ENCODE peak calls at places on chromosomes 11 and 22, in eight cellular contexts. One of them, this sample, is unnamed.
A peak's percentile ranks its signal among the peaks of the same experiment; 100 is the strongest.

GRCh38 chr11:47943721-47944554 is 36.4 kb upstream of the PTPRJ start:
- DNase-seq in uterus: no peak
- DNase-seq in A549: peak; percentile 88
- DNase-seq in cardiac muscle cell: no peak
- DNase-seq in WERI-Rb-1: no peak
- DNase-seq in IMR-90: no peak
- DNase-seq in GM23338: peak; percentile 86
- DNase-seq in ovary: no peak
- DNase-seq in this sample: no peak

GRCh38 chr11:57426754-57427691 is at the start of gene SLC43A3:
- DNase-seq in cardiac muscle cell: peak; percentile 96
- DNase-seq in WERI-Rb-1: no peak
- DNase-seq in uterus: peak; percentile 74
- DNase-seq in ovary: peak; percentile 83
- DNase-seq in IMR-90: peak; percentile 82
- DNase-seq in GM23338: peak; percentile 88
- DNase-seq in A549: no peak
- DNase-seq in this sample: peak; percentile 53

GRCh38 chr11:118511576-118511975 is 15.7 kb upstream of the TTC36 start:
- DNase-seq in uterus: no peak
- DNase-seq in A549: no peak
- DNase-seq in IMR-90: no peak
- DNase-seq in ovary: no peak
- DNase-seq in GM23338: peak; percentile 14
- DNase-seq in WERI-Rb-1: no peak
- DNase-seq in cardiac muscle cell: no peak
- DNase-seq in this sample: no peak

GRCh38 chr11:33237039-33237597 is 20.1 kb upstream of the HIPK3 start:
- DNase-seq in GM23338: no peak
- DNase-seq in uterus: no peak
- DNase-seq in WERI-Rb-1: no peak
- DNase-seq in A549: no peak
- DNase-seq in cardiac muscle cell: no peak
- DNase-seq in ovary: no peak
- DNase-seq in IMR-90: no peak
- DNase-seq in this sample: no peak

GRCh38 chr11:58525037-58525614 is 17.2 kb upstream of the OR5B21 start:
- DNase-seq in GM23338: no peak
- DNase-seq in IMR-90: no peak
- DNase-seq in A549: no peak
- DNase-seq in cardiac muscle cell: peak; percentile 31
- DNase-seq in uterus: no peak
- DNase-seq in WERI-Rb-1: no peak
- DNase-seq in ovary: no peak
- DNase-seq in this sample: peak; percentile 58

GRCh38 chr11:121634273-121634672 is 181.5 kb upstream of the SORL1-AS1 start:
- DNase-seq in cardiac muscle cell: no peak
- DNase-seq in GM23338: no peak
- DNase-seq in IMR-90: no peak
- DNase-seq in ovary: no peak
- DNase-seq in A549: no peak
- DNase-seq in uterus: no peak
- DNase-seq in WERI-Rb-1: no peak
- DNase-seq in this sample: no peak

GRCh38 chr22:46586123-46586519 is 34.1 kb upstream of the GRAMD4 start:
- DNase-seq in WERI-Rb-1: no peak
- DNase-seq in cardiac muscle cell: no peak
- DNase-seq in GM23338: peak; percentile 52
- DNase-seq in ovary: no peak
- DNase-seq in uterus: no peak
- DNase-seq in A549: no peak
- DNase-seq in IMR-90: no peak
- DNase-seq in this sample: no peak

GRCh38 chr22:49269371-49269770 is 558.3 kb downstream of the BRD1 start:
- DNase-seq in GM23338: peak; percentile 12
- DNase-seq in cardiac muscle cell: no peak
- DNase-seq in uterus: no peak
- DNase-seq in IMR-90: no peak
- DNase-seq in WERI-Rb-1: no peak
- DNase-seq in A549: no peak
- DNase-seq in ovary: no peak
- DNase-seq in this sample: no peak

GRCh38 chr11:112780351-112781043 is 180.7 kb upstream of the NCAM1 start:
- DNase-seq in cardiac muscle cell: peak; percentile 82
- DNase-seq in IMR-90: peak; percentile 5
- DNase-seq in WERI-Rb-1: no peak
- DNase-seq in GM23338: no peak
- DNase-seq in ovary: no peak
- DNase-seq in A549: no peak
- DNase-seq in uterus: peak; percentile 40
- DNase-seq in this sample: no peak

GRCh38 chr22:23715811-23716355 is 25.1 kb downstream of the RGL4 start:
- DNase-seq in WERI-Rb-1: no peak
- DNase-seq in cardiac muscle cell: peak; percentile 23
- DNase-seq in ovary: peak; percentile 42
- DNase-seq in uterus: no peak
- DNase-seq in IMR-90: no peak
- DNase-seq in GM23338: no peak
- DNase-seq in A549: no peak
- DNase-seq in this sample: no peak

GRCh38 chr11:45187375-45187774 is 40.9 kb downstream of the PRDM11 start:
- DNase-seq in GM23338: no peak
- DNase-seq in cardiac muscle cell: no peak
- DNase-seq in IMR-90: no peak
- DNase-seq in uterus: no peak
- DNase-seq in WERI-Rb-1: no peak
- DNase-seq in A549: no peak
- DNase-seq in ovary: no peak
- DNase-seq in this sample: no peak

DNA sequence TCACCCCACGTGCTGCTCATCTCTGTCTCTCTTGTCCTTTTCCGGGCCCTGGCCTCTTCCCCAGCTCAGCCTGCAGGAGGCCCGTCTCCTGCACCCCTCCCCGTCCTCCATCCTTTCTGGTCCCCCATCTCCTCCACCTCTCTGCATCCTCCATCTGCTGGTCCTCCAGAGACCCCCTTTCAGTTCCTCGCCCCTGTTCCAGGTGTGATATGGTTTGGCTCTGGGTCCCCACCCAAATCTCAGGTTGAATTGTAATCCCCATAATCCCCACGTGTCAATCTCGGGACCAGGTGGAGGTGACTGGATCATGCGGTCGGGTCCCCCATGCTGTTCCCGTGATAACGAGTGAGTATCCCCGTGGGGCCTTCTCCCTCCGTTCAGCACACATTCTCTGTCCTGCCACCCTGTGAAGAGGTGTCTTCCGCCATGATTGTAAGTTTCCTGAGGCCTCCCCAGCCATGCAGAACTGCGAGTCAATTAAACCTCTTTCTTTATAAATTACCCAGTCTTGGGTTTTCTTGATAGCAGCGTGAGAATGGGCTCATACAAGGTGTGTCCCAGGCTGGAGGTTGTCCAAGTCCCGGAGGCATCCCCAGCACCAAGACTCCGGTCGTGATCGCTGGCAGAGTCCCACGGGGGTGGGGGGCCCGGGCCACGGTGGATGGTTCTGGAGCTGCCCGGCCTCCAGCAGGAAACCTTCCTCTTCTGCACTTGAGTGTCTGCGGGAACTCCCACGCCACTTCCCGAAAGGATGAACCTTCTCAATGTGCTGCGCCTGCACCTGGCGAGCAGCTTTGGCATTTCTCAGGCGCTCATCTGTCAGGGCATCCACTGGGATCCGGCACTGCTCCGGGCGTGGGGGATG is 29.0 kb upstream of the TOLLIP start:
- DNase-seq in ovary: peak; percentile 46
- DNase-seq in uterus: peak; percentile 31
- DNase-seq in WERI-Rb-1: no peak
- DNase-seq in A549: no peak
- DNase-seq in GM23338: peak; percentile 19
- DNase-seq in cardiac muscle cell: no peak
- DNase-seq in IMR-90: no peak
- DNase-seq in this sample: no peak
- H3K27ac ChIP-seq in ovary: no peak overlapping the region
- H3K27ac ChIP-seq in uterus: no peak overlapping the region
- H3K27ac ChIP-seq in WERI-Rb-1: no peak overlapping the region
- H3K27ac ChIP-seq in A549: no peak overlapping the region
- H3K27ac ChIP-seq in GM23338: no peak overlapping the region
- H3K27ac ChIP-seq in cardiac muscle cell: no peak overlapping the region
- H3K27ac ChIP-seq in IMR-90: no peak overlapping the region
- H3K27ac ChIP-seq in this sample: no peak overlapping the region

DNA sequence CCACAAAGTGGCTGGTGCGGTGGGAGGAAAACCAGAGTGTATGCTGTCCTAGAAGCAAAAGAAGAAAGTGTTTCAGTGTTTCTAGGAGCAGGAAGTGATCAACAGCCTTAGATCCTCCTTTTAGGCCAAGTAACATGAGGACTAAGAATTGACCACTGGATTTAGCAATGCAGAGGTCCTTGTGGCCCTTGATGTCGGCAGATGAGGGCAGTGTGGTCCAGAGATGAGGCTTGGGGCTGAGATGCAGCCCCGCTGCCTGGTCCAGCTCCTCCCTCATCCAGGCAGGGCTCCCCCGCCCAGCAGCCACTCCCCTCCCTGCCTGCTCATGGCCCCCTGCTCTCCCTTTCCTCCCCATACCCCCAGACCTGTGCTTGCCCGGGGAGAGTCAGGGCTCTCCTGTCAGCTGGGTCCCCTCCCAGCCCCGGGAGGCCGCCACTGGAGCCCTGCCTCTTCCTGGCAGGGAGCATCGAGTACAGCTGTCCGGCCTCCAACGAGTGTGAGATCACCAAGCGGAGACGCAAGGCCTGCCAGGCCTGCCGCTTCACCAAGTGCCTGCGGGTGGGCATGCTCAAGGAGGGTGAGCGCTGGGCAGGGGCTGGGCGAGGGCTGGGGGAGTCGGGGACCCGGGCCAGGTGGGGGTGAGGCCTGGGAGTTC is 3.7 kb downstream of the TRMT112 start:
- DNase-seq in A549: no peak
- DNase-seq in IMR-90: no peak
- DNase-seq in WERI-Rb-1: no peak
- DNase-seq in GM23338: no peak
- DNase-seq in uterus: no peak
- DNase-seq in cardiac muscle cell: peak; percentile 42
- DNase-seq in ovary: peak; percentile 75
- DNase-seq in this sample: no peak
- H3K27ac ChIP-seq in A549: peak overlapping the region; percentile 38
- H3K27ac ChIP-seq in IMR-90: no peak overlapping the region
- H3K27ac ChIP-seq in WERI-Rb-1: no peak overlapping the region
- H3K27ac ChIP-seq in GM23338: no peak overlapping the region
- H3K27ac ChIP-seq in uterus: peak overlapping the region; percentile 47
- H3K27ac ChIP-seq in cardiac muscle cell: no peak overlapping the region
- H3K27ac ChIP-seq in ovary: peak overlapping the region; percentile 74
- H3K27ac ChIP-seq in this sample: no peak overlapping the region

GRCh38 chr11:12848413-12848812 is 160.7 kb upstream of the RASSF10 start:
- DNase-seq in A549: no peak
- DNase-seq in GM23338: no peak
- DNase-seq in IMR-90: no peak
- DNase-seq in WERI-Rb-1: no peak
- DNase-seq in uterus: no peak
- DNase-seq in ovary: no peak
- DNase-seq in cardiac muscle cell: no peak
- DNase-seq in this sample: no peak

GRCh38 chr11:12841946-12842630 is 167.0 kb upstream of the RASSF10 start:
- DNase-seq in A549: peak; percentile 61
- DNase-seq in ovary: peak; percentile 61
- DNase-seq in GM23338: peak; percentile 67
- DNase-seq in uterus: peak; percentile 58
- DNase-seq in cardiac muscle cell: peak; percentile 78
- DNase-seq in WERI-Rb-1: peak; percentile 56
- DNase-seq in IMR-90: peak; percentile 84
- DNase-seq in this sample: no peak

GRCh38 chr11:12842933-12843636 is 166.0 kb upstream of the RASSF10 start:
- DNase-seq in GM23338: no peak
- DNase-seq in IMR-90: no peak
- DNase-seq in ovary: no peak
- DNase-seq in cardiac muscle cell: peak; percentile 79
- DNase-seq in WERI-Rb-1: peak; percentile 66
- DNase-seq in A549: peak; percentile 65
- DNase-seq in uterus: peak; percentile 69
- DNase-seq in this sample: no peak

GRCh38 chr11:12845739-12846358 is 163.3 kb upstream of the RASSF10 start:
- DNase-seq in ovary: no peak
- DNase-seq in cardiac muscle cell: no peak
- DNase-seq in uterus: no peak
- DNase-seq in GM23338: peak; percentile 59
- DNase-seq in IMR-90: peak; percentile 78
- DNase-seq in A549: peak; percentile 29
- DNase-seq in WERI-Rb-1: peak; percentile 74
- DNase-seq in this sample: no peak

DNA sequence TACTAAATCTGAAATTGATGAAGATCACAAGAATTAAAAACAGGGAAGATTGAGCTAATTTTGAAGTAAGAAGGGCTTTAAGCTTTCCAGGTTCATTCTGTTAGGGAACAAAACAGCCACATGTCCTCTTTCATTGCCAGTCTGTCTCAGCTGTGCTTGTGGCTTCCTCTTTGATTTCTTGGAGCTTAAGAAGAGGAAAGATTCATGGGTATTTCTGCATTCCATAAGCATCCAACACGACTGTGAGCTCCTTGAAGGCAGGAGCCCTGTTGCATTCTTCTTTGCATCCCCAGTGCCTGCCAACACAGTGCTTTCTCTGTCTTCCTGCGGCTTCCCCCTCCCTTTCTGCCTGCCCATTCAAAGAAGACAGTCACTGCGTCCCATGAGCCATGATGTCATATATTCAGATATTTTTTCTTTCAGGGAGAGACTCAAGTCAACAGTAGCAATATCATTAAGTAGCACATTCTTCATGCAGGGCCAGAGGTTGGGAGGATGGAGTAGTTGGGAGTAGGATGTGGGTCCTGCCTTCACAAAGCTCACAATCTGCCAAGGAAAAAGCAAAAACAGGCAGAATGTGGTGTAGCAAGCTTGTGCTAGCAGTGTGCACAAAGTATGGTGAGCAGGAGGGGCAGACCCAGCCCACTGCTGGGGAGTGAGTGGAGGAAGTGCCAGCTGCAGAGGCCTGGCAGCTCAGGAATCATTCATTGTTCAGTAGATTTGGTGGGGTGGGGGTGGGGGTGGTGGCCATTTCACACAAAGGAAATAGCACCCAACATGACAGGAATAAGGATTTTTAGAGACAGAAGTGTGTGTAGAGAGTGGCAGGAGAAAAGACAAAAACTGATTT is 162.1 kb upstream of the RASSF10 start:
- DNase-seq in cardiac muscle cell: no peak
- DNase-seq in A549: no peak
- DNase-seq in WERI-Rb-1: no peak
- DNase-seq in ovary: no peak
- DNase-seq in IMR-90: no peak
- DNase-seq in GM23338: no peak
- DNase-seq in uterus: no peak
- DNase-seq in this sample: no peak
- H3K27ac ChIP-seq in cardiac muscle cell: peak overlapping the region; percentile 97
- H3K27ac ChIP-seq in A549: peak overlapping the region; percentile 74
- H3K27ac ChIP-seq in WERI-Rb-1: peak overlapping the region; percentile 90
- H3K27ac ChIP-seq in ovary: peak overlapping the region; percentile 42
- H3K27ac ChIP-seq in IMR-90: no peak overlapping the region
- H3K27ac ChIP-seq in GM23338: peak overlapping the region; percentile 47
- H3K27ac ChIP-seq in uterus: peak overlapping the region; percentile 20
- H3K27ac ChIP-seq in this sample: peak overlapping the region; percentile 44

DNA sequence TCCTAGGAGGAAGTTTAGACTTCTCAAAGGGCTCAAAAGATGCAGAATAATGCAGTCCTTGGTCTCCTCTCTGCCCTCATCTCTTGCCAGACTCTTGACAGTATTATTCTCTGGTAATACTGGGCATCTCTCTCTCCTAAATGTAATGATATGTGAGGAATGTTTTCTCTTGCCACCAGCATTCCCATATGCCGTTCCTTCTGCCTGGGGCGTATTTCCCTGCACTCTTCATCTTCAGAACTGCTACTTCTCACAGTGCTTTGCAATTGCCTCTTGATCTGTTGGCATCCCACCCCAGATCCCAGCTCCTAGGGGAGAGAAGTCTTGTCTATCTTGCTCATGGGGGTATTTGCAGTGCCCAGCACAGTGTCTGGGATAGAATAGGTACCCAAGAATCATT is 107.4 kb downstream of the RASSF10 start:
- DNase-seq in ovary: no peak
- DNase-seq in uterus: no peak
- DNase-seq in IMR-90: no peak
- DNase-seq in A549: no peak
- DNase-seq in GM23338: no peak
- DNase-seq in cardiac muscle cell: no peak
- DNase-seq in WERI-Rb-1: no peak
- DNase-seq in this sample: no peak
- H3K27ac ChIP-seq in ovary: no peak overlapping the region
- H3K27ac ChIP-seq in uterus: no peak overlapping the region
- H3K27ac ChIP-seq in IMR-90: no peak overlapping the region
- H3K27ac ChIP-seq in A549: peak overlapping the region; percentile 83
- H3K27ac ChIP-seq in GM23338: no peak overlapping the region
- H3K27ac ChIP-seq in cardiac muscle cell: no peak overlapping the region
- H3K27ac ChIP-seq in WERI-Rb-1: no peak overlapping the region
- H3K27ac ChIP-seq in this sample: no peak overlapping the region